ENCODE peak calls at places on chromosomes 4 and X, in four cellular contexts. One of them, this sample, is unnamed.

GRCh38 chr4:54626113-54626512 is 31.6 kb upstream of the KIT start:
- DNase-seq in stimulated activated CD4-positive, alpha-beta T cell treated with anti-CD3 and anti-CD28 coated beads, Interleukin-15, amount 100 ng/mL, for 1 hour: no peak
- DNase-seq in GM13976: no peak
- DNase-seq in GM12891: no peak
- DNase-seq in this sample: no peak

GRCh38 chr4:157837071-157837470 is 335.8 kb downstream of the GASK1B start:
- DNase-seq in GM12891: no peak
- DNase-seq in GM13976: no peak
- DNase-seq in stimulated activated CD4-positive, alpha-beta T cell treated with anti-CD3 and anti-CD28 coated beads, Interleukin-15, amount 100 ng/mL, for 1 hour: no peak
- DNase-seq in this sample: no peak

GRCh38 chr4:115370012-115370411 is 256.6 kb upstream of the NDST4 start:
- DNase-seq in GM13976: no peak
- DNase-seq in GM12891: no peak
- DNase-seq in stimulated activated CD4-positive, alpha-beta T cell treated with anti-CD3 and anti-CD28 coated beads, Interleukin-15, amount 100 ng/mL, for 1 hour: no peak
- DNase-seq in this sample: no peak

GRCh38 chrX:103845165-103845653 is 13.2 kb upstream of the RAB9B start:
- DNase-seq in stimulated activated CD4-positive, alpha-beta T cell treated with anti-CD3 and anti-CD28 coated beads, Interleukin-15, amount 100 ng/mL, for 1 hour: peak
- DNase-seq in GM13976: peak
- DNase-seq in GM12891: no peak
- DNase-seq in this sample: no peak

GRCh38 chrX:41664307-41665299 is 24.2 kb upstream of the GPR34 start:
- DNase-seq in GM12891: no peak
- DNase-seq in GM13976: peak
- DNase-seq in stimulated activated CD4-positive, alpha-beta T cell treated with anti-CD3 and anti-CD28 coated beads, Interleukin-15, amount 100 ng/mL, for 1 hour: no peak
- DNase-seq in this sample: no peak

GRCh38 chr4:138696058-138696457 is 319.5 kb upstream of the NOCT start:
- DNase-seq in GM12891: no peak
- DNase-seq in stimulated activated CD4-positive, alpha-beta T cell treated with anti-CD3 and anti-CD28 coated beads, Interleukin-15, amount 100 ng/mL, for 1 hour: no peak
- DNase-seq in GM13976: no peak
- DNase-seq in this sample: no peak

GRCh38 chr4:1945492-1945891 is 63.3 kb downstream of the NELFA start:
- DNase-seq in GM12891: no peak
- DNase-seq in GM13976: no peak
- DNase-seq in stimulated activated CD4-positive, alpha-beta T cell treated with anti-CD3 and anti-CD28 coated beads, Interleukin-15, amount 100 ng/mL, for 1 hour: no peak
- DNase-seq in this sample: no peak

GRCh38 chrX:46757593-46757992 is 1.3 kb downstream of the SLC9A7 start:
- DNase-seq in stimulated activated CD4-positive, alpha-beta T cell treated with anti-CD3 and anti-CD28 coated beads, Interleukin-15, amount 100 ng/mL, for 1 hour: no peak
- DNase-seq in GM13976: no peak
- DNase-seq in GM12891: no peak
- DNase-seq in this sample: no peak

GRCh38 chr4:5865896-5866599 is 26.8 kb downstream of the CRMP1 start:
- DNase-seq in stimulated activated CD4-positive, alpha-beta T cell treated with anti-CD3 and anti-CD28 coated beads, Interleukin-15, amount 100 ng/mL, for 1 hour: no peak
- DNase-seq in GM12891: no peak
- DNase-seq in GM13976: no peak
- DNase-seq in this sample: no peak

GRCh38 chrX:41265615-41266014 is 68.3 kb upstream of the DDX3X start:
- DNase-seq in stimulated activated CD4-positive, alpha-beta T cell treated with anti-CD3 and anti-CD28 coated beads, Interleukin-15, amount 100 ng/mL, for 1 hour: peak
- DNase-seq in GM12891: no peak
- DNase-seq in GM13976: no peak
- DNase-seq in this sample: no peak

GRCh38 chrX:21812628-21813027 is 26.8 kb upstream of the MBTPS2 start:
- DNase-seq in GM12891: no peak
- DNase-seq in stimulated activated CD4-positive, alpha-beta T cell treated with anti-CD3 and anti-CD28 coated beads, Interleukin-15, amount 100 ng/mL, for 1 hour: no peak
- DNase-seq in GM13976: no peak
- DNase-seq in this sample: no peak

GRCh38 chrX:70264784-70265183 is 3.4 kb upstream of the ARR3 start:
- DNase-seq in GM13976: no peak
- DNase-seq in GM12891: no peak
- DNase-seq in stimulated activated CD4-positive, alpha-beta T cell treated with anti-CD3 and anti-CD28 coated beads, Interleukin-15, amount 100 ng/mL, for 1 hour: no peak
- DNase-seq in this sample: no peak

GRCh38 chrX:154517101-154517781 is 1.2 kb upstream of the FAM3A start:
- DNase-seq in GM12891: no peak
- DNase-seq in stimulated activated CD4-positive, alpha-beta T cell treated with anti-CD3 and anti-CD28 coated beads, Interleukin-15, amount 100 ng/mL, for 1 hour: no peak
- DNase-seq in GM13976: no peak
- DNase-seq in this sample: no peak

GRCh38 chrX:69113723-69114122 is 51.5 kb downstream of the PJA1 start:
- DNase-seq in stimulated activated CD4-positive, alpha-beta T cell treated with anti-CD3 and anti-CD28 coated beads, Interleukin-15, amount 100 ng/mL, for 1 hour: no peak
- DNase-seq in GM13976: no peak
- DNase-seq in GM12891: no peak
- DNase-seq in this sample: no peak

GRCh38 chrX:9062621-9063020 is 28.7 kb upstream of the FAM9B start:
- DNase-seq in GM12891: no peak
- DNase-seq in stimulated activated CD4-positive, alpha-beta T cell treated with anti-CD3 and anti-CD28 coated beads, Interleukin-15, amount 100 ng/mL, for 1 hour: no peak
- DNase-seq in GM13976: no peak
- DNase-seq in this sample: no peak

GRCh38 chrX:71367396-71367795 is 1.2 kb downstream of the TAF1 start:
- DNase-seq in GM12891: no peak
- DNase-seq in stimulated activated CD4-positive, alpha-beta T cell treated with anti-CD3 and anti-CD28 coated beads, Interleukin-15, amount 100 ng/mL, for 1 hour: no peak
- DNase-seq in GM13976: no peak
- DNase-seq in this sample: no peak

GRCh38 chr4:66681962-66682361 is 863.3 kb downstream of the CENPC start:
- DNase-seq in stimulated activated CD4-positive, alpha-beta T cell treated with anti-CD3 and anti-CD28 coated beads, Interleukin-15, amount 100 ng/mL, for 1 hour: no peak
- DNase-seq in GM13976: no peak
- DNase-seq in GM12891: no peak
- DNase-seq in this sample: no peak

GRCh38 chr4:74311696-74312313 is 3.5 kb downstream of the EPGN start:
- DNase-seq in stimulated activated CD4-positive, alpha-beta T cell treated with anti-CD3 and anti-CD28 coated beads, Interleukin-15, amount 100 ng/mL, for 1 hour: no peak
- DNase-seq in GM12891: no peak
- DNase-seq in GM13976: peak
- DNase-seq in this sample: no peak

GRCh38 chr4:143784567-143784966 is 84.1 kb upstream of the FREM3 start:
- DNase-seq in stimulated activated CD4-positive, alpha-beta T cell treated with anti-CD3 and anti-CD28 coated beads, Interleukin-15, amount 100 ng/mL, for 1 hour: no peak
- DNase-seq in GM12891: no peak
- DNase-seq in GM13976: no peak
- DNase-seq in this sample: no peak

GRCh38 chrX:129522184-129523059 is 868 bp downstream of the SMARCA1 start:
- DNase-seq in stimulated activated CD4-positive, alpha-beta T cell treated with anti-CD3 and anti-CD28 coated beads, Interleukin-15, amount 100 ng/mL, for 1 hour: no peak
- DNase-seq in GM12891: peak
- DNase-seq in GM13976: peak
- DNase-seq in this sample: peak

GRCh38 chrX:10350991-10351390 is 194.2 kb downstream of the CLCN4 start:
- DNase-seq in GM13976: no peak
- DNase-seq in GM12891: no peak
- DNase-seq in stimulated activated CD4-positive, alpha-beta T cell treated with anti-CD3 and anti-CD28 coated beads, Interleukin-15, amount 100 ng/mL, for 1 hour: no peak
- DNase-seq in this sample: no peak

GRCh38 chr4:89300490-89300889 is 7.1 kb downstream of the GPRIN3 start:
- DNase-seq in GM12891: no peak
- DNase-seq in stimulated activated CD4-positive, alpha-beta T cell treated with anti-CD3 and anti-CD28 coated beads, Interleukin-15, amount 100 ng/mL, for 1 hour: no peak
- DNase-seq in GM13976: no peak
- DNase-seq in this sample: no peak

GRCh38 chr4:57943672-57944071 is 833.5 kb upstream of the IGFBP7 start:
- DNase-seq in GM13976: no peak
- DNase-seq in GM12891: no peak
- DNase-seq in stimulated activated CD4-positive, alpha-beta T cell treated with anti-CD3 and anti-CD28 coated beads, Interleukin-15, amount 100 ng/mL, for 1 hour: no peak
- DNase-seq in this sample: no peak

This sample was measured in GM12892.